ENCODE peak calls at places on chromosomes 6 and 20, in five cellular contexts. K is HEK293T, J is anterior cingulate cortex, G is naive B cell, I is LHCN-M2. D is an unnamed sample.

GRCh38 chr6:105746130-105746505 is 340.0 kb upstream of the PRDM1 start:
- DNase-seq in J (no peak), I (no peak), G (no peak), K (no peak), D (no peak)

GRCh38 chr6:1388927-1389790 is at the start of gene FOXF2:
- DNase-seq in K (peak; percentile 69), J (no peak), I (no peak), G (no peak), D (no peak)

GRCh38 chr20:45461225-45461624 is 8.3 kb upstream of the WFDC2 start:
- DNase-seq in K (no peak), I (no peak), G (no peak), J (no peak), D (no peak)

GRCh38 chr6:74277749-74278148 is 581.7 kb downstream of the CD109 start:
- DNase-seq in J (no peak), K (no peak), I (peak; percentile 43), G (no peak), D (no peak)

GRCh38 chr20:5557123-5557522 is 193.1 kb upstream of the SHLD1 start:
- DNase-seq in J (peak; percentile 12), G (peak; percentile 37), I (peak; percentile 29), K (peak; percentile 48), D (peak; percentile 75)

GRCh38 chr20:62114894-62115293 is 7.4 kb upstream of the LSM14B start:
- DNase-seq in J (no peak), I (no peak), G (no peak), K (no peak), D (no peak)

GRCh38 chr6:52227495-52227894 is 16.8 kb downstream of the IL17F start:
- DNase-seq in J (no peak), K (no peak), G (no peak), I (peak; percentile 29), D (no peak)

GRCh38 chr20:41669708-41670263 is 51.6 kb upstream of the CHD6 start:
- DNase-seq in I (no peak), K (no peak), G (no peak), J (no peak), D (no peak)

GRCh38 chr6:57021086-57021720 is 25.3 kb upstream of the KIAA1586 start:
- DNase-seq in G (peak; percentile 12), K (peak; percentile 63), I (peak; percentile 59), J (no peak), D (peak; percentile 67)

GRCh38 chr6:36858407-36858981 is 16.1 kb downstream of the PPIL1 start:
- DNase-seq in I (no peak), K (no peak), G (no peak), J (no peak), D (no peak)

GRCh38 chr6:2695464-2696095 is 55.1 kb downstream of the MYLK4 start:
- DNase-seq in G (no peak), J (no peak), I (peak; percentile 34), K (peak; percentile 18), D (peak; percentile 19)

GRCh38 chr20:64063389-64064144 is 569 bp downstream of the TCEA2 start:
- DNase-seq in G (no peak), J (no peak), K (no peak), I (no peak), D (no peak)

GRCh38 chr20:6311841-6312655 is 189.2 kb upstream of the FERMT1 start:
- DNase-seq in K (no peak), G (no peak), I (no peak), J (no peak), D (no peak)

GRCh38 chr6:101537917-101538316 is 144.4 kb downstream of the GRIK2 start:
- DNase-seq in I (peak; percentile 39), G (no peak), K (no peak), J (no peak), D (no peak)

GRCh38 chr6:40308533-40309306 is 278.4 kb downstream of the LRFN2 start:
- DNase-seq in K (peak; percentile 82), G (peak; percentile 55), I (peak; percentile 0), J (peak; percentile 29), D (peak; percentile 59)

GRCh38 chr20:52118696-52119095 is 72.9 kb downstream of the ZFP64 start:
- DNase-seq in K (no peak), G (no peak), I (no peak), J (no peak), D (no peak)